ENCODE peak calls at places on chromosomes 16 and 17, in five cellular contexts. P is AG04450, D is stomach, J is body of pancreas, O is heart left ventricle. X is an unnamed sample.

GRCh38 chr17:79991924-79992656 is 43.6 kb downstream of the TBC1D16 start:
- DNase-seq in P (no peak), D (peak; percentile 50), J (peak; percentile 63), O (peak; percentile 69), X (no peak)

GRCh38 chr16:17566656-17567450 is 96.1 kb upstream of the XYLT1 start:
- DNase-seq in P (no peak), D (no peak), J (no peak), O (no peak), X (no peak)

GRCh38 chr17:58277726-58278595 is 2.8 kb downstream of the MPO start:
- DNase-seq in P (no peak), D (no peak), J (no peak), O (no peak), X (no peak)

GRCh38 chr16:83738926-83739503 is 68.8 kb upstream of the HSBP1 start:
- DNase-seq in P (no peak), D (no peak), J (no peak), O (no peak), X (no peak)

GRCh38 chr16:48942996-48943395 is 333.0 kb upstream of the N4BP1 start:
- DNase-seq in P (no peak), D (no peak), J (no peak), O (no peak), X (no peak)

GRCh38 chr17:29705352-29705751 is 82.6 kb upstream of the CORO6 start:
- DNase-seq in P (no peak), D (no peak), J (no peak), O (no peak), X (no peak)

GRCh38 chr17:57226793-57227192 is 29.5 kb upstream of the MSI2 start:
- DNase-seq in P (no peak), D (no peak), J (no peak), O (no peak), X (no peak)

GRCh38 chr17:66747561-66748275 is 87.2 kb upstream of the CACNG5 start:
- DNase-seq in P (peak; percentile 15), D (no peak), J (no peak), O (no peak), X (no peak)

GRCh38 chr17:78974635-78975591 is 4.8 kb downstream of the LGALS3BP start:
- DNase-seq in P (peak; percentile 55), D (peak; percentile 73), J (peak; percentile 77), O (no peak), X (peak; percentile 74)

GRCh38 chr16:22098538-22099255 is 6.4 kb downstream of the VWA3A start:
- DNase-seq in P (no peak), D (no peak), J (no peak), O (no peak), X (peak; percentile 30)

GRCh38 chr16:9286930-9287329 is 195.5 kb downstream of the HAPSTR1 start:
- DNase-seq in P (no peak), D (no peak), J (no peak), O (no peak), X (no peak)

GRCh38 chr16:17369441-17369951 is 101.3 kb downstream of the XYLT1 start:
- DNase-seq in P (no peak), D (peak; percentile 59), J (peak; percentile 26), O (peak; percentile 77), X (no peak)

GRCh38 chr17:74042744-74043486 is 160.6 kb upstream of the RPL38 start:
- DNase-seq in P (no peak), D (no peak), J (no peak), O (no peak), X (peak; percentile 20)

GRCh38 chr17:64420143-64420670 is 28.7 kb upstream of the MILR1 start:
- DNase-seq in P (peak; percentile 67), D (no peak), J (peak; percentile 16), O (no peak), X (peak; percentile 65)

GRCh38 chr16:78684655-78685400 is 585.4 kb downstream of the WWOX start:
- DNase-seq in P (no peak), D (no peak), J (no peak), O (peak; percentile 81), X (no peak)

GRCh38 chr16:85988723-85989313 is 89.9 kb downstream of the IRF8 start:
- DNase-seq in P (no peak), D (no peak), J (no peak), O (no peak), X (no peak)

GRCh38 chr16:64417711-64418227 is 704.1 kb downstream of the CDH11 start:
- DNase-seq in P (no peak), D (no peak), J (no peak), O (no peak), X (no peak)

GRCh38 chr17:19418312-19418992 is 7.4 kb downstream of the RNF112 start:
- DNase-seq in P (no peak), D (no peak), J (no peak), O (no peak), X (no peak)

GRCh38 chr17:81166033-81166472 is at the start of gene AATK:
- DNase-seq in P (no peak), D (no peak), J (no peak), O (no peak), X (no peak)

GRCh38 chr17:81167638-81168037 is 1.6 kb upstream of the AATK start:
- DNase-seq in P (no peak), D (no peak), J (no peak), O (no peak), X (no peak)

GRCh38 chr17:81165246-81166032 is at the start of gene PVALEF:
- DNase-seq in P (no peak), D (no peak), J (peak; percentile 52), O (no peak), X (no peak)

GRCh38 chr17:81164464-81165245 is 652 bp upstream of the PVALEF start:
- DNase-seq in P (no peak), D (peak; percentile 53), J (peak; percentile 83), O (no peak), X (no peak)

DNA sequence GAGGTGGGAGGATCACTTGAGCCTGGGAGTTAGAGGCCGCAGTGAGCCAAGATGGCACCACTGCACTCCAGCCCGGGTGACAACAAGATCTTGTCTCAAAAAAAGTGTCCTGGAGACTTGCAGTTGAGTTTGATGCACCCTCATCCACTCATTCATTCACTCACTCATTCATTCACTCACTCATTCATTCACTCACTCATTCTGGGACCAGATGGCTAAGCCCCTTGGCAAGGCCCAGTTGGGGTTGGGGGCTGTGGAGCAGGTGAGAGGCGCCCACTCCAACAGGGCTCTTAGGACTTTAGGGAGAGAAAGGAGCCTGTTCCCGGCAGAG is 1.1 kb upstream of the AATK start:
- DNase-seq in P (no peak), D (no peak), J (no peak), O (no peak), X (no peak)
- H3K4me3 ChIP-seq in P (no peak overlapping the region), D (no peak overlapping the region), J (no peak overlapping the region), O (no peak overlapping the region), X (no peak overlapping the region)

DNA sequence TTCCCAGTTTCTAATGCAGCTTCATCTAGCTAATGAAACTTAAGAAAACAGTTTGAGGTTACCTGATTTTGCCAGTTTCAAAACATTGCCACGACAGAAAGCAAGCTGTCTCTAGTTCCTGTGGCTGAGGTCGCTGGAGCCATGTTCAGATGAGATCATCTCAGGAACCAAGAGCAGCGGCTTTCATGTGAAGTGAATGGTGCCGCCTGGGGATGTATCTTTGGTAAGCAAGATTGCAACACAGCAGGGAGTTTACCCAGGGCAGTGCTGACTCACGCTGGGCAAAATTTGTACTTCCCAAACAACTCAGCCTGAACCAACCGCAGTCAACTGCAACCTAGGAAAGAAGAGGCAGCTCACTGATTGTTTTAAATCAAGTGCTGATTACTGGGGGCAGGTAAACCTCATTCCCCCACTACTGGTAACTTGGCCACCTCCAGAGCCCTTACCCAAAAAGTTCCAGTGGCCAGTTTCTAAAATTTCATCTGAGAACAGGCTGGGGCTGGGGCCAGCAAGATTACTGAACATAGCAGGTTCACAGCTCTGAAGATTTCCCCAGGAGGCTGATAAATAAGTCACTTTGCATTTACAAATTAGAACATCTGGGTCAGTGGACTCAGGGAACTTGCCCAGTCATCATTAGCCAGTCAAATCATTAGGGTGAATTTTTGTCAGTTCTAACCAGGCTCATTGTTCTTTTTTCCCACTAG is at the start of gene RFFL:
- DNase-seq in P (peak; percentile 93), D (peak; percentile 91), J (peak; percentile 95), O (peak; percentile 89), X (peak; percentile 92)
- TF ChIP-seq CTCF in P (peak; percentile 18), D (no peak), J (peak; percentile 49), O (peak; percentile 37), X (peak; percentile 15)

GRCh38 chr16:2029350-2029749 is 2.6 kb downstream of the NHERF2 start:
- DNase-seq in P (no peak), D (no peak), J (no peak), O (no peak), X (no peak)
- H3K4me3 ChIP-seq in P (no peak overlapping the region), D (peak overlapping the region; percentile 83), J (no peak overlapping the region), O (peak overlapping the region; percentile 70), X (no peak overlapping the region)

GRCh38 chr17:55275894-55276804 is 11.4 kb downstream of the HLF start:
- DNase-seq in P (no peak), D (no peak), J (no peak), O (no peak), X (no peak)

GRCh38 chr17:55273579-55274370 is 9.0 kb downstream of the HLF start:
- DNase-seq in P (no peak), D (peak; percentile 84), J (peak; percentile 95), O (peak; percentile 89), X (no peak)

GRCh38 chr17:55272711-55273578 is 8.2 kb downstream of the HLF start:
- DNase-seq in P (no peak), D (no peak), J (no peak), O (no peak), X (no peak)

GRCh38 chr17:55271958-55272710 is 7.4 kb downstream of the HLF start:
- DNase-seq in P (no peak), D (no peak), J (no peak), O (no peak), X (no peak)

DNA sequence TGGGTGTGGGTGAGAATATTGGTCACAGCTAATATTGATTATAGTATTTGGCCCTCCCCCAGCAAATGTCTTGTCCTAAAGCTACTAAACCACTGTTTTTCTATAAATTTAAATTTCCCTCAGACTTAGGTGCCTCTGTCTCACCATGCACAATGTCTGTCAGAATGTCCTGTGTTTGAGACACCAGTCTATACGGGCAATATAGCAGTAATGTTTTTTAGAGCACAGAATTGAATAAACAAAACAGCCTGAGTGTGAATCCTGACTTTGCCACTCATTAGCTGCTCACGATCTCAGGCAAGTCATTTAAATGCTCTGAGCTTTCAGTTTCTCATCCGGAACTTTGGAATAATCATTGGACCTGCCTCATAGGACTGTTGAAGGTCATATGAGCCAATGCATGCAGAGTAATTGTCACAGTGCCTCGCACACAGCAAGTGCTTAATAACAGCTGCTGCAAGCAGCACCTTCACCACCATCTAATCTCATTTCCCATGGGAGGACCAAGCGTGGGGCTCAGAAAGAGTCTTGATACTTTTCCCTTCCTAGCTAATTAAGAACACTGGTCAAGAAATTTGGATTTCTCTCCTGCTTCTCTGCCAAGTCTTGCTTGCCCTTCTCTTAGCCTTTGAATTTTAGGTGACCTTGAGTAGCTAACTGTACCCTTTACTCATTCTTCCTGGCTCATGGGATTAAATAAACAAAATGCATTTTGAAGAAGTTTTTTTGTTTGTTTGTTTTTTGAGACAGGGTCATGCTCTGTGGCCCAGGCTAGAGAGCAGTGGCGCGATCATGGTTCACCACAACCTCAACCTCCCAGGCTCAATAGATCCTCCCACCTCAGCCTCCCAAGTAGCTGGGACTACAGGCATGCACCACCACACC is 9.9 kb downstream of the HLF start:
- DNase-seq in P (no peak), D (no peak), J (no peak), O (no peak), X (no peak)
- TF ChIP-seq CTCF in P (no peak), D (no peak), J (no peak), O (no peak), X (no peak)

X was measured in HFF-Myc.